ENCODE peak calls at places on chromosomes 2 and 18, in nine cellular contexts. X is PC-9, W is cardiac muscle cell, M is fibroblast of mammary gland, Y is BE2C, J is breast epithelium, Q is neural crest cell, U is testis, S is B cell. G is an unnamed sample.

GRCh38 chr2:120109186-120110061 is 96.5 kb downstream of the EPB41L5 start:
- DNase-seq in X (no peak), W (no peak), M (peak), Y (no peak), J (no peak), Q (no peak), U (no peak), S (peak), G (peak)

GRCh38 chr2:152762202-152762601 is 43.8 kb downstream of the ARL6IP6 start:
- DNase-seq in X (no peak), W (no peak), M (peak), Y (no peak), J (no peak), Q (no peak), U (no peak), S (no peak), G (no peak)

GRCh38 chr2:205868773-205869333 is 186.6 kb downstream of the NRP2 start:
- DNase-seq in X (no peak), W (no peak), M (peak), Y (no peak), J (no peak), Q (no peak), U (no peak), S (no peak), G (no peak)

GRCh38 chr2:181310967-181311366 is 146.2 kb upstream of the ITGA4 start:
- DNase-seq in X (no peak), W (no peak), M (no peak), Y (no peak), J (no peak), Q (no peak), U (no peak), S (no peak), G (no peak)

GRCh38 chr2:134140251-134140661 is 113.6 kb upstream of the MGAT5 start:
- DNase-seq in X (no peak), W (no peak), M (no peak), Y (no peak), J (no peak), Q (no peak), U (no peak), S (no peak), G (no peak)

GRCh38 chr2:156110890-156111289 is 221.6 kb downstream of the NR4A2 start:
- DNase-seq in X (peak), W (peak), M (no peak), Y (no peak), J (no peak), Q (no peak), U (no peak), S (no peak), G (peak)

GRCh38 chr2:120983344-120983743 is 247.7 kb downstream of the GLI2 start:
- DNase-seq in X (no peak), W (no peak), M (no peak), Y (peak), J (no peak), Q (no peak), U (no peak), S (no peak), G (peak)

GRCh38 chr2:68832161-68832869 is 38.9 kb downstream of the BMP10 start:
- DNase-seq in X (peak), W (peak), M (peak), Y (no peak), J (peak), Q (no peak), U (peak), S (no peak), G (no peak)

GRCh38 chr2:199382091-199382490 is 75.6 kb downstream of the SATB2 start:
- DNase-seq in X (no peak), W (no peak), M (no peak), Y (peak), J (no peak), Q (no peak), U (no peak), S (no peak), G (no peak)

GRCh38 chr2:127592761-127593227 is 53.2 kb upstream of the GPR17 start:
- DNase-seq in X (no peak), W (no peak), M (no peak), Y (no peak), J (no peak), Q (no peak), U (no peak), S (no peak), G (no peak)

GRCh38 chr2:46252891-46253659 is 44.1 kb upstream of the EPAS1 start:
- DNase-seq in X (peak), W (peak), M (no peak), Y (peak), J (no peak), Q (no peak), U (no peak), S (no peak), G (peak)

GRCh38 chr2:121333834-121334558 is 49.0 kb upstream of the TFCP2L1 start:
- DNase-seq in X (no peak), W (no peak), M (no peak), Y (no peak), J (no peak), Q (no peak), U (no peak), S (no peak), G (no peak)

GRCh38 chr2:16774091-16774490 is 108.5 kb upstream of the CYRIA start:
- DNase-seq in X (no peak), W (no peak), M (peak), Y (no peak), J (no peak), Q (no peak), U (no peak), S (no peak), G (no peak)

GRCh38 chr2:153872311-153873061 is 764 bp downstream of the GALNT13 start:
- DNase-seq in X (no peak), W (peak), M (peak), Y (peak), J (no peak), Q (no peak), U (no peak), S (no peak), G (peak)

GRCh38 chr18:27780061-27780740 is 396.7 kb downstream of the CDH2 start:
- DNase-seq in X (no peak), W (no peak), M (no peak), Y (no peak), J (no peak), Q (no peak), U (no peak), S (no peak), G (no peak)

GRCh38 chr18:27778925-27779324 is 398.0 kb downstream of the CDH2 start:
- DNase-seq in X (no peak), W (no peak), M (no peak), Y (no peak), J (no peak), Q (no peak), U (no peak), S (no peak), G (no peak)

GRCh38 chr18:27778441-27778840 is 398.5 kb downstream of the CDH2 start:
- DNase-seq in X (no peak), W (peak), M (peak), Y (no peak), J (no peak), Q (no peak), U (no peak), S (no peak), G (no peak)
- TF ChIP-seq CTCF in X (no peak), W (peak), M (peak), Y (peak), J (no peak), Q (peak), U (peak), S (no peak), G (peak)

GRCh38 chr18:75066223-75066622 is 142.7 kb downstream of the PTGR3 start:
- DNase-seq in X (no peak), W (peak), M (no peak), Y (no peak), J (no peak), Q (no peak), U (no peak), S (no peak), G (no peak)

GRCh38 chr18:75068682-75069435 is 140.1 kb downstream of the PTGR3 start:
- DNase-seq in X (no peak), W (no peak), M (no peak), Y (no peak), J (no peak), Q (no peak), U (no peak), S (no peak), G (no peak)

GRCh38 chr18:75067996-75068645 is 140.8 kb downstream of the PTGR3 start:
- DNase-seq in X (no peak), W (no peak), M (no peak), Y (no peak), J (no peak), Q (no peak), U (no peak), S (no peak), G (no peak)

GRCh38 chr18:75065251-75066000 is 143.5 kb downstream of the PTGR3 start:
- DNase-seq in X (no peak), W (no peak), M (no peak), Y (no peak), J (no peak), Q (no peak), U (no peak), S (no peak), G (peak)

GRCh38 chr18:75066936-75067335 is 142.0 kb downstream of the PTGR3 start:
- DNase-seq in X (no peak), W (no peak), M (no peak), Y (no peak), J (no peak), Q (no peak), U (no peak), S (no peak), G (no peak)
- TF ChIP-seq CTCF in X (no peak), W (no peak), M (no peak), Y (no peak), J (no peak), Q (no peak), U (no peak), S (no peak), G (no peak)

DNA sequence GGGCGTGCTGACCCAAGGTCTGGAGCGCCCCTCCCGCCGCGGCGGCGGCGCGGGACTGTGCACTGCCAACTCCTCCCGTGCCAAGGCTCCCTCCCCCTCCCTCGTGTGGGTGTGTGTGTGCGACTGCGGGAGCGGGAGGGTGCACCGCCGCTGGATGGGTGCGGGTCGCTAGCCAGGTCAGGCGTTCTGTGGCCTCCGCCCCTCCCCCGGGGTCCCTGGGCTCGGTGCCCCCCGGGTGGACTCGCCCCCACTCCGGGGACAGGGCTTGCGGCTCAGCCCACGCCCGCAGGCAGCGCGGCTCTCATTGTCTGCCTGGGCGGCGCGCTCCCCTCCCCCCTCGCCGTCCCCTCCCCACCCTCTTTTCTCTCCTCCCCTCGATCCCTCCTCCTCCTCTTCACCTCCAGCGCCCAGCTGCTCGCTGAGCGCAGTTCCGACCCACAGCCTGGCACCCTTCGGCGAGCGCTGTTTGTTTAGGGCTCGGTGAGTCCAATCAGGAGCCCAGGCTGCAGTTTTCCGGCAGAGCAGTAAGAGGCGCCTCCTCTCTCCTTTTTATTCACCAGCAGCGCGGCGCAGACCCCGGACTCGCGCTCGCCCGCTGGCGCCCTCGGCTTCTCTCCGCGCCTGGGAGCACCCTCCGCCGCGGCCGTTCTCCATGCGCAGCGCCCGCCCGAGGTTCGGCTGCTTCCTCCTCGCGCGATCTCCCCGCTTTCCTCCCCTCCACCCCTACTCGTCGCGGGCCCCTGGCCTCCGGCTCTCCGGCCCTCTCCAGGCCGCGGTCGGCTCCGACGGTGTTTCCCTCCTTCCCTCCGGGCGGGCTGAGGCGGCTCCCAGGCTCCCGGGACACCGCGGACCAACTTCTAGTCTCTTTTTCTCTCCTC is at the start of gene GATA6:
- DNase-seq in X (peak), W (peak), M (peak), Y (peak), J (peak), Q (peak), U (peak), S (peak), G (peak)
- TF ChIP-seq CTCF in X (peak), W (peak), M (peak), Y (peak), J (peak), Q (peak), U (peak), S (no peak), G (peak)

DNA sequence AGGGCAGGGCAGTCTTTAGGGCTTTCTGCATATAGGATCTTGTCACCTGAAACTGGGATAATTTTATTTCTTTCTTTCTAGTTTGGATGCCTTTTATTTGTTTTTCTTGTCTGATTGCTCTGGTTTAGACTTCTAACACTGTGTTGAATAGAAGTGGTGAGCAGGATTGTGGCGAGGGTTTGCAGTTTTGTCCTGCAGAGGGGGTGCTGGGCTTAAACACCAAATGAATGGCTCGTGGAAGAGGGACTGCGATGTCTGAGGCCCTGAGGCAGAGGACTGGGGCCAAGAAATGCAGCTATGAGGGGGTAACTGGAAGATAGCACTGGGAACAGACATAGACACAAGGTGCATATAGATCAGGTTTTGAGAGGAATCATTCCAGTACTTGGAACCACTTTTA is 20.4 kb downstream of the UBE2F start:
- DNase-seq in X (no peak), W (no peak), M (no peak), Y (no peak), J (no peak), Q (no peak), U (no peak), S (no peak), G (no peak)
- TF ChIP-seq CTCF in X (no peak), W (no peak), M (no peak), Y (peak), J (no peak), Q (no peak), U (no peak), S (no peak), G (no peak)

GRCh38 chr2:61721382-61721781 is 132.5 kb downstream of the FAM161A start:
- DNase-seq in X (no peak), W (no peak), M (no peak), Y (no peak), J (no peak), Q (no peak), U (no peak), S (no peak), G (no peak)
- TF ChIP-seq CTCF in X (no peak), W (no peak), M (no peak), Y (no peak), J (no peak), Q (no peak), U (no peak), S (no peak), G (no peak)

GRCh38 chr2:177717831-177718618 is 325.5 kb downstream of the AGPS start:
- DNase-seq in X (no peak), W (no peak), M (peak), Y (no peak), J (no peak), Q (no peak), U (no peak), S (no peak), G (no peak)
- TF ChIP-seq CTCF in X (peak), W (peak), M (peak), Y (no peak), J (no peak), Q (peak), U (no peak), S (peak), G (peak)

DNA sequence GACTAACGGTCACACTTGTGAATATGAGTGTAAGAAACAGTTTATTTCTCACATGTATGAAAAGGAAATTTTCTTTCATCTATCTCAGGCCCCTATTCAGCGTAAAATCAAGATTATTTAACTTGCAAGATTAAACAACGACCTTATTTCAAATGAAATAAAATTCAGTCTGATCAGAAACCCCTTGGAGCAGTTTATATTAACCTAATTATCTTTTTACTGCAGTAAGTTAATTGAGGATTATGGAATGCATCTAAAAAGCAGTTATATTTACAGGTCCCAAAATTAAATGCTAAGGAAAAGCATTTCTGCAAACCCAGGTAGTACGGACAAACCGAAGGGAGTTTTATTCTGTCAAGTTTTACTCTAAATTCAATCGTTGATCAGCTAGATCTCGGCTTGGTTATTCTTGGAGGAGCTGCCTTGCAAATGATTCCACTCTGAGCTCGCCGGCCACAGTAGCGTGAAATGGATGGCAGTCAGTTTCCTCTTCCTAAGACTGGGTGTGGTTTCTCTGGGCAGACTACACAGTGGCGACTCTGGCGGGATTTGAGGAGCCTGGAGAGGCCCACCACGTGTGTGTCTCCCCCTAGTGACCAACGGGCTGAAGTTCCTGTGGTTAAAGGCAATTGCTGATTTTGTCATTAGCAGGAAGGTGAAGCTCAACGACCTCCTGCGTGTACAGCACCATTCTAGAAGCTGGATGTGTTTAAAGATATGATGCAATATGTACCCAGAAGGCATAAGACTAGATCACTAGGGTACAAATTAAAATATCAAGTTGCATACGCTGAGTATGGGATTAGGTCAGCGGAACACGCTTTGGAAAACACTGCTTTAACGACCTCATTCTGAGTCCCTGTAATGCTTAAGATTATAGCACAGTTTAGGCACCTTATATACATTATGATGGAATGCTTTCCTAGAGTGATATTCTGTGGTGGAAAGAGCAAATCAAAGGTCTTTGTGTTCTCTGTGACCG is 36.4 kb downstream of the PRKRA start:
- DNase-seq in X (peak), W (peak), M (peak), Y (peak), J (peak), Q (peak), U (peak), S (peak), G (peak)
- TF ChIP-seq CTCF in X (peak), W (peak), M (peak), Y (peak), J (peak), Q (peak), U (peak), S (peak), G (peak)

DNA sequence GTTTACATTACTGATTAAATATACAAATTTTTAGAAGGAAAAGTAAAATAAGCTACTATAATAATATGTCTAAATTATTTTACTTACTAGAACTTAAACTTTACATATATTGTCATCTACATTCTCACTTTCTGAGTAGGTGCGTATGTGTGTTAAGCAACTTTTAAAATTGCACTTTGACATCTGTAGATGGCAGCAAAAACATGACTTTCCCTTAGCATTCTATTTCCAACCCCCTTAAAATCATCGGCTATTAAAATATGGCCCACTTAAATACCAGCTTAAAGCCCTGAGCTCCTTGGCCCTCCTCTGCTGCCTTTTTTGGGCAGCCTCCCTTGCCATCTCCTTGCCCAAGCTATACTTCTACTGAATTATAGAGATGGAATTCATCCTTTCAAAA is 78.0 kb downstream of the UPP2 start:
- DNase-seq in X (no peak), W (peak), M (peak), Y (no peak), J (no peak), Q (no peak), U (no peak), S (no peak), G (no peak)
- TF ChIP-seq CTCF in X (peak), W (peak), M (peak), Y (peak), J (no peak), Q (peak), U (no peak), S (peak), G (peak)

GRCh38 chr2:214104219-214104618 is 306.6 kb upstream of the VWC2L start:
- DNase-seq in X (no peak), W (no peak), M (no peak), Y (no peak), J (no peak), Q (no peak), U (no peak), S (no peak), G (no peak)
- TF ChIP-seq CTCF in X (no peak), W (no peak), M (no peak), Y (no peak), J (no peak), Q (no peak), U (no peak), S (no peak), G (no peak)

G was measured in SK-N-SH.